ENCODE peak calls at places on chromosomes 3 and 15, in five cellular contexts. U is stimulated activated naive CD8-positive, alpha-beta T cell treated with anti-CD3 and anti-CD28 coated beads, Interleukin-15, amount 100 ng/mL, for 72 hours; P is activated CD8-positive, alpha-beta memory T cell treated with anti-CD3 and anti-CD28 coated beads for 48 hours; L is T-helper 17 cell; Z is stimulated activated CD8-positive, alpha-beta memory T cell treated with anti-CD3 and anti-CD28 coated beads, Interleukin-15, amount 100 ng/mL, for 1 hour. S is an unnamed sample.

GRCh38 chr3:56366641-56366984 is 101.7 kb downstream of the ERC2 start:
- DNase-seq in U (no peak), P (no peak), L (no peak), Z (no peak), S (no peak)

GRCh38 chr3:151282921-151283320 is 4.6 kb upstream of the P2RY14 start:
- DNase-seq in U (no peak), P (no peak), L (no peak), Z (no peak), S (peak)

GRCh38 chr3:184760337-184761119 is 48.7 kb upstream of the MAGEF1 start:
- DNase-seq in U (no peak), P (no peak), L (no peak), Z (no peak), S (no peak)

GRCh38 chr3:169666079-169666436 is 2.5 kb upstream of the MECOM start:
- DNase-seq in U (no peak), P (no peak), L (no peak), Z (no peak), S (no peak)

GRCh38 chr15:69798481-69799315 is 299.0 kb downstream of the TLE3 start:
- DNase-seq in U (no peak), P (no peak), L (no peak), Z (no peak), S (no peak)

GRCh38 chr3:146682176-146682575 is 77.0 kb upstream of the PLSCR5 start:
- DNase-seq in U (no peak), P (no peak), L (no peak), Z (no peak), S (no peak)

GRCh38 chr3:188786424-188786823 is 385.3 kb upstream of the TPRG1 start:
- DNase-seq in U (no peak), P (no peak), L (no peak), Z (no peak), S (no peak)

GRCh38 chr3:42264399-42265058 is 1.5 kb downstream of the CCK start:
- DNase-seq in U (no peak), P (no peak), L (no peak), Z (no peak), S (no peak)

GRCh38 chr15:60477991-60478632 is 830 bp downstream of the ICE2 start:
- DNase-seq in U (no peak), P (no peak), L (no peak), Z (no peak), S (no peak)

GRCh38 chr3:50450135-50450911 is 53.1 kb downstream of the CACNA2D2 start:
- DNase-seq in U (peak), P (peak), L (peak), Z (peak), S (no peak)

GRCh38 chr3:134644731-134645514 is 5.9 kb downstream of the KY start:
- DNase-seq in U (no peak), P (no peak), L (no peak), Z (no peak), S (no peak)

GRCh38 chr3:180175572-180175971 is 138.8 kb upstream of the PEX5L start:
- DNase-seq in U (no peak), P (no peak), L (no peak), Z (no peak), S (no peak)

GRCh38 chr15:60374628-60375081 is 23.1 kb downstream of the ANXA2 start:
- DNase-seq in U (no peak), P (no peak), L (no peak), Z (no peak), S (peak)

GRCh38 chr15:71278989-71279756 is 163.9 kb downstream of the THSD4 start:
- DNase-seq in U (no peak), P (no peak), L (no peak), Z (no peak), S (no peak)

GRCh38 chr15:63202858-63203257 is 13.5 kb downstream of the RAB8B start:
- DNase-seq in U (no peak), P (no peak), L (no peak), Z (no peak), S (no peak)

GRCh38 chr3:7713724-7714123 is 787.9 kb upstream of the LMCD1 start:
- DNase-seq in U (no peak), P (no peak), L (no peak), Z (no peak), S (no peak)

GRCh38 chr3:193229851-193230250 is 11.2 kb upstream of the PLAAT1 start:
- DNase-seq in U (no peak), P (no peak), L (no peak), Z (no peak), S (no peak)

GRCh38 chr3:143612541-143612940 is 235.7 kb downstream of the SLC9A9 start:
- DNase-seq in U (no peak), P (no peak), L (no peak), Z (no peak), S (no peak)

GRCh38 chr3:187027531-187027936 is 97.2 kb downstream of the ST6GAL1 start:
- DNase-seq in U (peak), P (no peak), L (peak), Z (peak), S (no peak)

GRCh38 chr3:129182390-129183180 is 1.1 kb downstream of the CNBP start:
- DNase-seq in U (peak), P (no peak), L (no peak), Z (no peak), S (no peak)

GRCh38 chr15:73125219-73125618 is 73.0 kb downstream of the NEO1 start:
- DNase-seq in U (no peak), P (no peak), L (no peak), Z (no peak), S (no peak)

GRCh38 chr3:188752850-188753249 is 418.9 kb upstream of the TPRG1 start:
- DNase-seq in U (no peak), P (no peak), L (no peak), Z (no peak), S (no peak)

GRCh38 chr3:155031191-155031590 is 48.9 kb upstream of the MME start:
- DNase-seq in U (no peak), P (no peak), L (no peak), Z (no peak), S (no peak)

GRCh38 chr3:7112523-7113056 is 251.7 kb downstream of the GRM7 start:
- DNase-seq in U (no peak), P (no peak), L (no peak), Z (no peak), S (no peak)

GRCh38 chr3:50138266-50139230 is 16.6 kb upstream of the SEMA3F start:
- DNase-seq in U (no peak), P (no peak), L (no peak), Z (no peak), S (no peak)

GRCh38 chr3:9175421-9175820 is 74.0 kb downstream of the SRGAP3 start:
- DNase-seq in U (no peak), P (no peak), L (no peak), Z (no peak), S (peak)

GRCh38 chr3:4795905-4796304 is 183.3 kb upstream of the BHLHE40 start:
- DNase-seq in U (no peak), P (no peak), L (no peak), Z (no peak), S (no peak)

GRCh38 chr15:40412095-40412759 is 6.6 kb downstream of the IVD start:
- DNase-seq in U (no peak), P (no peak), L (no peak), Z (no peak), S (no peak)

GRCh38 chr15:57380854-57381253 is 4.5 kb downstream of the CGNL1 start:
- DNase-seq in U (no peak), P (no peak), L (no peak), Z (no peak), S (no peak)

GRCh38 chr3:153289334-153289808 is 127.3 kb downstream of the RAP2B start:
- DNase-seq in U (no peak), P (no peak), L (no peak), Z (no peak), S (no peak)

GRCh38 chr3:23648326-23648964 is 157.3 kb upstream of the UBE2E1 start:
- DNase-seq in U (no peak), P (no peak), L (no peak), Z (no peak), S (no peak)

GRCh38 chr15:85541744-85542143 is 161.3 kb downstream of the AKAP13 start:
- DNase-seq in U (peak), P (no peak), L (no peak), Z (no peak), S (no peak)

GRCh38 chr15:71595846-71596553 is 214.4 kb upstream of the NR2E3 start:
- DNase-seq in U (no peak), P (no peak), L (no peak), Z (no peak), S (no peak)

GRCh38 chr15:86892774-86893449 is 813.2 kb downstream of the AGBL1 start:
- DNase-seq in U (no peak), P (no peak), L (no peak), Z (no peak), S (no peak)

GRCh38 chr3:172598904-172599303 is 75.7 kb upstream of the TNFSF10 start:
- DNase-seq in U (no peak), P (no peak), L (no peak), Z (no peak), S (no peak)

GRCh38 chr15:32834156-32834555 is 116.4 kb downstream of the GREM1 start:
- DNase-seq in U (no peak), P (no peak), L (no peak), Z (no peak), S (no peak)

GRCh38 chr3:190504354-190505125 is 9.3 kb upstream of the IL1RAP start:
- DNase-seq in U (no peak), P (no peak), L (no peak), Z (no peak), S (no peak)

GRCh38 chr3:134155456-134155855 is 95.2 kb downstream of the RYK start:
- DNase-seq in U (no peak), P (no peak), L (no peak), Z (no peak), S (no peak)